ENCODE peak calls at places on chromosome 1, in four cellular contexts. T, O, L and D are unnamed samples.

GRCh38 chr1:169731446-169731845 is 2.4 kb downstream of the SELE start:
- DNase-seq in T (no peak), O (no peak), L (no peak), D (no peak)

GRCh38 chr1:1877852-1878436 is 12.9 kb downstream of the GNB1 start:
- DNase-seq in L (no peak), T (no peak), O (no peak), D (no peak)

GRCh38 chr1:15184445-15185103 is 31.0 kb downstream of the TMEM51 start:
- DNase-seq in L (no peak), T (no peak), O (no peak), D (no peak)

GRCh38 chr1:88684482-88685238 is 587 bp downstream of the PKN2 start:
- DNase-seq in O (peak), L (peak), T (peak), D (peak)

GRCh38 chr1:150562384-150563339 is 13.5 kb downstream of the ADAMTSL4 start:
- DNase-seq in T (peak), O (no peak), L (peak), D (no peak)

GRCh38 chr1:245500546-245500945 is 345.8 kb downstream of the KIF26B start:
- DNase-seq in O (no peak), T (no peak), L (no peak), D (no peak)

GRCh38 chr1:147669475-147670318 is 627 bp downstream of the ACP6 start:
- DNase-seq in L (peak), T (peak), O (peak), D (no peak)

GRCh38 chr1:9218917-9219316 is 15.7 kb upstream of the H6PD start:
- DNase-seq in T (no peak), L (no peak), O (no peak), D (no peak)

GRCh38 chr1:41362749-41363631 is 1.8 kb downstream of the FOXO6 start:
- DNase-seq in L (no peak), T (no peak), O (no peak), D (peak)

GRCh38 chr1:230101556-230101955 is 34.5 kb downstream of the GALNT2 start:
- DNase-seq in T (no peak), O (no peak), L (no peak), D (no peak)

GRCh38 chr1:93042134-93042821 is 36.8 kb upstream of the MTF2 start:
- DNase-seq in L (no peak), T (no peak), O (no peak), D (no peak)

GRCh38 chr1:161791889-161792655 is 26.0 kb downstream of the ATF6 start:
- DNase-seq in T (no peak), L (no peak), O (no peak), D (no peak)

GRCh38 chr1:233656032-233656620 is 42.2 kb downstream of the KCNK1 start:
- DNase-seq in L (no peak), O (no peak), T (no peak), D (no peak)

GRCh38 chr1:101338714-101339430 is 102.1 kb downstream of the S1PR1 start:
- DNase-seq in T (no peak), L (no peak), O (no peak), D (no peak)

GRCh38 chr1:19979494-19979977 is at the start of gene PLA2G2A:
- DNase-seq in O (no peak), T (no peak), L (no peak), D (peak)

GRCh38 chr1:246689409-246689997 is 34.7 kb upstream of the SCCPDH start:
- DNase-seq in L (peak), T (peak), O (no peak), D (peak)

GRCh38 chr1:227368009-227368408 is 49.7 kb upstream of the CDC42BPA start:
- DNase-seq in O (no peak), L (no peak), T (no peak), D (no peak)

GRCh38 chr1:230109871-230110667 is 43.0 kb downstream of the GALNT2 start:
- DNase-seq in L (peak), O (no peak), T (no peak), D (no peak)